ENCODE peak calls at places on chromosomes 16 and 17, in nine cellular contexts. L is sigmoid colon, B is AG20443, A is IMR-90, N is A549, X is stomach, Q is bronchial epithelial cell, D is T1000, W is left ventricle myocardium superior. Y is an unnamed sample.

GRCh38 chr17:52383493-52384100 is 225.1 kb upstream of the CA10 start:
- DNase-seq in L (no peak), B (no peak), A (peak; percentile 0), N (peak; percentile 70), X (peak; percentile 71), Q (peak; percentile 71), D (peak; percentile 10), W (no peak), Y (peak; percentile 51)

GRCh38 chr16:4661661-4662060 is 31.7 kb upstream of the NUDT16L1 start:
- DNase-seq in L (no peak), B (no peak), A (no peak), N (no peak), X (peak; percentile 84), Q (no peak), D (no peak), W (peak; percentile 41), Y (no peak)

GRCh38 chr17:67227488-67227887 is 17.5 kb downstream of the HELZ start:
- DNase-seq in L (no peak), B (peak; percentile 18), A (peak; percentile 28), N (no peak), X (no peak), Q (no peak), D (no peak), W (no peak), Y (no peak)

GRCh38 chr17:44782349-44782850 is 23.6 kb downstream of the ADAM11 start:
- DNase-seq in L (no peak), B (no peak), A (no peak), N (no peak), X (no peak), Q (no peak), D (no peak), W (no peak), Y (no peak)

GRCh38 chr17:17822189-17822978 is 14.4 kb downstream of the SREBF1 start:
- DNase-seq in L (peak; percentile 94), B (peak; percentile 84), A (peak; percentile 87), N (no peak), X (peak; percentile 68), Q (no peak), D (no peak), W (peak; percentile 88), Y (peak; percentile 32)

GRCh38 chr17:39939588-39940419 is 12.3 kb downstream of the LRRC3C start:
- DNase-seq in L (no peak), B (peak; percentile 79), A (peak; percentile 98), N (peak; percentile 62), X (no peak), Q (peak; percentile 75), D (peak; percentile 52), W (peak; percentile 48), Y (peak; percentile 90)

GRCh38 chr17:74394977-74395376 is 27.7 kb downstream of the GPR142 start:
- DNase-seq in L (no peak), B (no peak), A (no peak), N (peak; percentile 27), X (peak; percentile 72), Q (no peak), D (no peak), W (no peak), Y (no peak)

GRCh38 chr17:28885951-28886350 is 11.6 kb downstream of the FLOT2 start:
- DNase-seq in L (no peak), B (no peak), A (no peak), N (no peak), X (no peak), Q (no peak), D (no peak), W (peak; percentile 11), Y (no peak)

GRCh38 chr16:65176603-65177002 is 54.7 kb upstream of the CDH11 start:
- DNase-seq in L (peak; percentile 82), B (peak; percentile 68), A (peak; percentile 93), N (no peak), X (no peak), Q (no peak), D (no peak), W (peak; percentile 60), Y (no peak)

GRCh38 chr16:68786685-68787418 is 49.8 kb downstream of the CDH1 start:
- DNase-seq in L (peak; percentile 88), B (peak; percentile 48), A (peak; percentile 44), N (peak; percentile 25), X (no peak), Q (peak; percentile 93), D (no peak), W (no peak), Y (no peak)

GRCh38 chr16:1379054-1379862 is 27.5 kb downstream of the GNPTG start:
- DNase-seq in L (peak; percentile 86), B (peak; percentile 94), A (peak; percentile 74), N (peak; percentile 79), X (peak; percentile 76), Q (peak; percentile 66), D (peak; percentile 75), W (peak; percentile 91), Y (peak; percentile 89)

GRCh38 chr17:3740611-3741073 is 16.9 kb downstream of the HASPIN start:
- DNase-seq in L (no peak), B (no peak), A (no peak), N (no peak), X (no peak), Q (no peak), D (no peak), W (no peak), Y (no peak)

GRCh38 chr16:57871457-57871856 is 69.2 kb upstream of the KIFC3 start:
- DNase-seq in L (no peak), B (peak; percentile 58), A (peak; percentile 76), N (peak; percentile 83), X (no peak), Q (peak; percentile 95), D (no peak), W (no peak), Y (peak; percentile 94)

GRCh38 chr17:58367462-58367861 is 15.5 kb upstream of the SUPT4H1 start:
- DNase-seq in L (no peak), B (no peak), A (no peak), N (no peak), X (peak; percentile 60), Q (no peak), D (no peak), W (no peak), Y (no peak)

GRCh38 chr17:75549246-75550138 is 24.0 kb downstream of the LLGL2 start:
- DNase-seq in L (no peak), B (no peak), A (no peak), N (peak; percentile 70), X (peak; percentile 94), Q (peak; percentile 42), D (no peak), W (peak; percentile 44), Y (no peak)

GRCh38 chr16:71337631-71338030 is 20.9 kb upstream of the CALB2 start:
- DNase-seq in L (no peak), B (no peak), A (no peak), N (no peak), X (no peak), Q (peak; percentile 65), D (no peak), W (no peak), Y (no peak)

GRCh38 chr16:85090166-85090565 is 22.1 kb downstream of the CIBAR2 start:
- DNase-seq in L (no peak), B (no peak), A (peak; percentile 26), N (no peak), X (no peak), Q (peak; percentile 58), D (no peak), W (no peak), Y (peak; percentile 54)

GRCh38 chr17:1222321-1222720 is 42.5 kb upstream of the ABR start:
- DNase-seq in L (no peak), B (no peak), A (no peak), N (no peak), X (no peak), Q (peak; percentile 81), D (no peak), W (no peak), Y (no peak)

GRCh38 chr17:76241776-76242175 is 1.5 kb upstream of the RNF157 start:
- DNase-seq in L (peak; percentile 32), B (no peak), A (no peak), N (no peak), X (no peak), Q (no peak), D (no peak), W (no peak), Y (no peak)

GRCh38 chr17:42975265-42975664 is 4.6 kb downstream of the PTGES3L start:
- DNase-seq in L (no peak), B (no peak), A (no peak), N (no peak), X (no peak), Q (no peak), D (no peak), W (no peak), Y (no peak)

GRCh38 chr17:4931974-4932373 is at the start of gene GP1BA:
- DNase-seq in L (no peak), B (no peak), A (no peak), N (no peak), X (no peak), Q (no peak), D (no peak), W (no peak), Y (no peak)

GRCh38 chr16:46573008-46573833 is 48.0 kb downstream of the SHCBP1 start:
- DNase-seq in L (no peak), B (peak; percentile 77), A (peak; percentile 52), N (peak; percentile 26), X (no peak), Q (peak; percentile 25), D (peak; percentile 74), W (no peak), Y (peak; percentile 96)

GRCh38 chr17:57810740-57811632 is 38.9 kb downstream of the MRPS23 start:
- DNase-seq in L (peak; percentile 84), B (peak; percentile 53), A (peak; percentile 4), N (no peak), X (no peak), Q (peak; percentile 23), D (no peak), W (peak; percentile 69), Y (peak; percentile 56)

GRCh38 chr16:69889295-69889964 is 61.7 kb upstream of the CLEC18A start:
- DNase-seq in L (no peak), B (no peak), A (no peak), N (no peak), X (no peak), Q (no peak), D (no peak), W (no peak), Y (no peak)

GRCh38 chr17:72134560-72135399 is 14.0 kb downstream of the SOX9 start:
- DNase-seq in L (no peak), B (no peak), A (peak; percentile 82), N (no peak), X (no peak), Q (no peak), D (no peak), W (no peak), Y (no peak)

GRCh38 chr16:23557779-23558330 is 328 bp downstream of the UBFD1 start:
- DNase-seq in L (peak; percentile 67), B (no peak), A (peak; percentile 44), N (no peak), X (no peak), Q (no peak), D (no peak), W (no peak), Y (peak; percentile 42)

GRCh38 chr17:2377659-2378058 is 23.2 kb downstream of the MNT start:
- DNase-seq in L (no peak), B (no peak), A (no peak), N (no peak), X (no peak), Q (no peak), D (no peak), W (no peak), Y (no peak)

GRCh38 chr16:84177740-84178070 is 9.2 kb downstream of the TAF1C start:
- DNase-seq in L (no peak), B (peak; percentile 57), A (peak; percentile 81), N (no peak), X (no peak), Q (peak; percentile 79), D (no peak), W (no peak), Y (peak; percentile 39)

GRCh38 chr16:1999866-2000514 is 9.6 kb downstream of the ZNF598 start:
- DNase-seq in L (no peak), B (no peak), A (no peak), N (no peak), X (no peak), Q (no peak), D (no peak), W (no peak), Y (no peak)

GRCh38 chr16:85048921-85049562 is 21.4 kb downstream of the KIAA0513 start:
- DNase-seq in L (no peak), B (no peak), A (no peak), N (no peak), X (no peak), Q (no peak), D (no peak), W (no peak), Y (no peak)

GRCh38 chr16:56233795-56234566 is 42.7 kb downstream of the GNAO1 start:
- DNase-seq in L (no peak), B (no peak), A (no peak), N (no peak), X (no peak), Q (no peak), D (no peak), W (no peak), Y (no peak)

Y was measured in ELR.